ENCODE peak calls at places on chromosomes 3 and 15, in eight cellular contexts. One of them, this sample, is unnamed.

GRCh38 chr15:95261546-95261945 is 1030.2 kb downstream of the MCTP2 start:
- DNase-seq in GM23338: no peak
- DNase-seq in mucosa of descending colon: no peak
- DNase-seq in CD8-positive, alpha-beta memory T cell: no peak
- DNase-seq in stomach: no peak
- DNase-seq in breast epithelium: no peak
- DNase-seq in kidney: no peak
- DNase-seq in IMR-90: no peak
- DNase-seq in this sample: no peak

GRCh38 chr15:95284933-95285401 is 1045.5 kb upstream of the NR2F2 start:
- DNase-seq in GM23338: peak; percentile 29
- DNase-seq in mucosa of descending colon: no peak
- DNase-seq in CD8-positive, alpha-beta memory T cell: peak; percentile 3
- DNase-seq in stomach: no peak
- DNase-seq in breast epithelium: no peak
- DNase-seq in kidney: peak; percentile 66
- DNase-seq in IMR-90: peak; percentile 70
- DNase-seq in this sample: no peak

GRCh38 chr15:90266485-90266884 is 1.0 kb downstream of the NGRN start:
- DNase-seq in GM23338: no peak
- DNase-seq in mucosa of descending colon: peak; percentile 40
- DNase-seq in CD8-positive, alpha-beta memory T cell: no peak
- DNase-seq in stomach: peak; percentile 28
- DNase-seq in breast epithelium: no peak
- DNase-seq in kidney: no peak
- DNase-seq in IMR-90: peak; percentile 20
- DNase-seq in this sample: no peak

GRCh38 chr15:80052597-80053304 is 6.7 kb upstream of the ZFAND6 start:
- DNase-seq in GM23338: no peak
- DNase-seq in mucosa of descending colon: no peak
- DNase-seq in CD8-positive, alpha-beta memory T cell: no peak
- DNase-seq in stomach: no peak
- DNase-seq in breast epithelium: no peak
- DNase-seq in kidney: no peak
- DNase-seq in IMR-90: no peak
- DNase-seq in this sample: no peak

GRCh38 chr15:66747866-66748265 is 45.8 kb downstream of the SMAD6 start:
- DNase-seq in GM23338: no peak
- DNase-seq in mucosa of descending colon: no peak
- DNase-seq in CD8-positive, alpha-beta memory T cell: no peak
- DNase-seq in stomach: no peak
- DNase-seq in breast epithelium: no peak
- DNase-seq in kidney: no peak
- DNase-seq in IMR-90: no peak
- DNase-seq in this sample: no peak

GRCh38 chr15:91298101-91298500 is 198.0 kb downstream of the SV2B start:
- DNase-seq in GM23338: no peak
- DNase-seq in mucosa of descending colon: no peak
- DNase-seq in CD8-positive, alpha-beta memory T cell: no peak
- DNase-seq in stomach: no peak
- DNase-seq in breast epithelium: no peak
- DNase-seq in kidney: no peak
- DNase-seq in IMR-90: no peak
- DNase-seq in this sample: no peak

GRCh38 chr3:14563946-14564539 is 23.9 kb upstream of the GRIP2 start:
- DNase-seq in GM23338: no peak
- DNase-seq in mucosa of descending colon: no peak
- DNase-seq in CD8-positive, alpha-beta memory T cell: no peak
- DNase-seq in stomach: no peak
- DNase-seq in breast epithelium: no peak
- DNase-seq in kidney: no peak
- DNase-seq in IMR-90: no peak
- DNase-seq in this sample: no peak

GRCh38 chr15:39608185-39608584 is 27.3 kb downstream of the THBS1 start:
- DNase-seq in GM23338: no peak
- DNase-seq in mucosa of descending colon: no peak
- DNase-seq in CD8-positive, alpha-beta memory T cell: no peak
- DNase-seq in stomach: no peak
- DNase-seq in breast epithelium: no peak
- DNase-seq in kidney: no peak
- DNase-seq in IMR-90: no peak
- DNase-seq in this sample: no peak

GRCh38 chr3:42447481-42447880 is 37.1 kb upstream of the LYZL4 start:
- DNase-seq in GM23338: no peak
- DNase-seq in mucosa of descending colon: no peak
- DNase-seq in CD8-positive, alpha-beta memory T cell: no peak
- DNase-seq in stomach: no peak
- DNase-seq in breast epithelium: no peak
- DNase-seq in kidney: no peak
- DNase-seq in IMR-90: no peak
- DNase-seq in this sample: no peak

GRCh38 chr3:100125539-100125938 is 11.2 kb upstream of the FILIP1L start:
- DNase-seq in GM23338: no peak
- DNase-seq in mucosa of descending colon: no peak
- DNase-seq in CD8-positive, alpha-beta memory T cell: no peak
- DNase-seq in stomach: no peak
- DNase-seq in breast epithelium: no peak
- DNase-seq in kidney: no peak
- DNase-seq in IMR-90: peak; percentile 28
- DNase-seq in this sample: no peak

GRCh38 chr3:20225769-20226168 is 39.8 kb upstream of the SGO1 start:
- DNase-seq in GM23338: peak; percentile 79
- DNase-seq in mucosa of descending colon: no peak
- DNase-seq in CD8-positive, alpha-beta memory T cell: no peak
- DNase-seq in stomach: no peak
- DNase-seq in breast epithelium: no peak
- DNase-seq in kidney: no peak
- DNase-seq in IMR-90: peak; percentile 3
- DNase-seq in this sample: peak; percentile 1

GRCh38 chr15:54810031-54810430 is 386.7 kb downstream of the RSL24D1 start:
- DNase-seq in GM23338: no peak
- DNase-seq in mucosa of descending colon: no peak
- DNase-seq in CD8-positive, alpha-beta memory T cell: no peak
- DNase-seq in stomach: no peak
- DNase-seq in breast epithelium: no peak
- DNase-seq in kidney: no peak
- DNase-seq in IMR-90: no peak
- DNase-seq in this sample: no peak

GRCh38 chr15:78387678-78388077 is 47.5 kb downstream of the CRABP1 start:
- DNase-seq in GM23338: no peak
- DNase-seq in mucosa of descending colon: no peak
- DNase-seq in CD8-positive, alpha-beta memory T cell: no peak
- DNase-seq in stomach: no peak
- DNase-seq in breast epithelium: no peak
- DNase-seq in kidney: no peak
- DNase-seq in IMR-90: no peak
- DNase-seq in this sample: no peak

GRCh38 chr3:194777729-194778128 is 92.0 kb downstream of the FAM43A start:
- DNase-seq in GM23338: peak; percentile 17
- DNase-seq in mucosa of descending colon: no peak
- DNase-seq in CD8-positive, alpha-beta memory T cell: no peak
- DNase-seq in stomach: no peak
- DNase-seq in breast epithelium: no peak
- DNase-seq in kidney: no peak
- DNase-seq in IMR-90: no peak
- DNase-seq in this sample: no peak

GRCh38 chr3:100103558-100104441 is 10.5 kb downstream of the FILIP1L start:
- DNase-seq in GM23338: no peak
- DNase-seq in mucosa of descending colon: no peak
- DNase-seq in CD8-positive, alpha-beta memory T cell: no peak
- DNase-seq in stomach: peak; percentile 60
- DNase-seq in breast epithelium: no peak
- DNase-seq in kidney: no peak
- DNase-seq in IMR-90: peak; percentile 93
- DNase-seq in this sample: no peak

GRCh38 chr3:117356296-117356695 is 646.7 kb downstream of the TUSC7 start:
- DNase-seq in GM23338: peak; percentile 41
- DNase-seq in mucosa of descending colon: no peak
- DNase-seq in CD8-positive, alpha-beta memory T cell: no peak
- DNase-seq in stomach: no peak
- DNase-seq in breast epithelium: no peak
- DNase-seq in kidney: no peak
- DNase-seq in IMR-90: no peak
- DNase-seq in this sample: no peak

GRCh38 chr15:34582461-34583357 is 742 bp downstream of the GOLGA8B start:
- DNase-seq in GM23338: peak; percentile 40
- DNase-seq in mucosa of descending colon: peak; percentile 56
- DNase-seq in CD8-positive, alpha-beta memory T cell: peak; percentile 35
- DNase-seq in stomach: peak; percentile 45
- DNase-seq in breast epithelium: no peak
- DNase-seq in kidney: peak; percentile 80
- DNase-seq in IMR-90: peak; percentile 8
- DNase-seq in this sample: no peak

DNA sequence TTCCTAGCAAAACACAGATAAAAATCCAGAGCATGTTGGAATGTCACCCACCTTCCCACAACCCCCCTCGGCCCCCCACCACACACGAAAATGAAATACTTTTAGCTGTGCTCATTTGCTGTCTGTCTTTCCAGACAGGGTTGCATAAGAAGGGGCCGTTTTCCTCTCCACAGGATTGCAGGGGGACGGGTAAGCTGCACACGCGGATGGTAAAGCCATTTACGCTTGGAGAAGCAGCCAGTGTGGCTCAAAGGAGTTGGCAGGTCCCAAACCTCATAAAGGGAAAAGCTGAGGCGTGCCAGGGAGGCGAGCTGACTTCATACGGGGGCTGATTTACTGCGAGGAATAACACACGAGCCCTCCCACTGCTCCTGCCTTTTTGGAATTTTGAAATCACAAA is 47.4 kb upstream of the ITGA11 start:
- DNase-seq in GM23338: no peak
- DNase-seq in mucosa of descending colon: no peak
- DNase-seq in CD8-positive, alpha-beta memory T cell: no peak
- DNase-seq in stomach: no peak
- DNase-seq in breast epithelium: no peak
- DNase-seq in kidney: no peak
- DNase-seq in IMR-90: peak; percentile 59
- DNase-seq in this sample: no peak
- H3K4me3 ChIP-seq in GM23338: no peak overlapping the region
- H3K4me3 ChIP-seq in mucosa of descending colon: no peak overlapping the region
- H3K4me3 ChIP-seq in CD8-positive, alpha-beta memory T cell: no peak overlapping the region
- H3K4me3 ChIP-seq in stomach: no peak overlapping the region
- H3K4me3 ChIP-seq in breast epithelium: no peak overlapping the region
- H3K4me3 ChIP-seq in kidney: no peak overlapping the region
- H3K4me3 ChIP-seq in IMR-90: no peak overlapping the region
- H3K4me3 ChIP-seq in this sample: no peak overlapping the region

DNA sequence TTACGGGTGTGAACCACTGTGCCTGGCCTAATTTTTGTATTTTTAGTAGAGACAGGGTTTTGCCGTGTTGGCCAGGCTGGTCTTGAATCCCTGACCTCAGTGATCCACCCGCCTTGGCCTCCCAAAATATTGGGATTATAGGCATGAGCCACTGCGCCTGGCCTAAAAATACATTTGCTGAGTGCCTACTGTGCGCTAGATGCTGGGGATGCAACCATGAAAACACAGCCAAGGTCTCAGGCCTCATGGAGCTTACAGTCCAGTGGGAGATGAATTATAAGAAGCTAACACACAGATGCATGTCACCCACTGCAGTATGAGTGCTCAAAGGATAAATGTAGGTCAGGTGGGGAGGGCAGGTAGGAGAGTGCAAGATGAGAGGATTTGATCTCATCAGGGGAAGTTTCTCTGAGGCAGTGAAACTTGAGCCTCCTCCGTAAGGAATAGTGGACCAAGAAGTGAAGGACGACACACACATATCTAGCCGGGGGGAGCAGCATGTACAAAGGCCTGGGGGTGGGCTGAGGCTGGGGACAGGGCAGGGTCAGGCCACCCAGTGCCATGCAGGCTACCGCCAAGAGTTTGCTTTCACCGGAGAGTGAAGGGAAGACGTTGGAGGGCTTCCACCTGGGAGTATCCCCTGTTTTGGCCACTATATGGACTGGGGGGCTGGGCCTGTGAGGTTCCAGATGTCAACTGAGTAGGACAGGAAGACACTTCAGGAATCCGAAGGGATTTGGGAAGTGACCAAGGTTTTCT is 24.3 kb downstream of the IRAK2 start:
- DNase-seq in GM23338: no peak
- DNase-seq in mucosa of descending colon: no peak
- DNase-seq in CD8-positive, alpha-beta memory T cell: no peak
- DNase-seq in stomach: no peak
- DNase-seq in breast epithelium: no peak
- DNase-seq in kidney: no peak
- DNase-seq in IMR-90: no peak
- DNase-seq in this sample: no peak
- H3K4me3 ChIP-seq in GM23338: no peak overlapping the region
- H3K4me3 ChIP-seq in mucosa of descending colon: no peak overlapping the region
- H3K4me3 ChIP-seq in CD8-positive, alpha-beta memory T cell: peak overlapping the region; percentile 17
- H3K4me3 ChIP-seq in stomach: no peak overlapping the region
- H3K4me3 ChIP-seq in breast epithelium: peak overlapping the region; percentile 5
- H3K4me3 ChIP-seq in kidney: no peak overlapping the region
- H3K4me3 ChIP-seq in IMR-90: no peak overlapping the region
- H3K4me3 ChIP-seq in this sample: no peak overlapping the region

GRCh38 chr3:48845170-48845569 is 2.5 kb downstream of the PRKAR2A start:
- DNase-seq in GM23338: no peak
- DNase-seq in mucosa of descending colon: no peak
- DNase-seq in CD8-positive, alpha-beta memory T cell: no peak
- DNase-seq in stomach: no peak
- DNase-seq in breast epithelium: no peak
- DNase-seq in kidney: no peak
- DNase-seq in IMR-90: no peak
- DNase-seq in this sample: no peak
- H3K4me3 ChIP-seq in GM23338: no peak overlapping the region
- H3K4me3 ChIP-seq in mucosa of descending colon: no peak overlapping the region
- H3K4me3 ChIP-seq in CD8-positive, alpha-beta memory T cell: no peak overlapping the region
- H3K4me3 ChIP-seq in stomach: no peak overlapping the region
- H3K4me3 ChIP-seq in breast epithelium: peak overlapping the region; percentile 90
- H3K4me3 ChIP-seq in kidney: no peak overlapping the region
- H3K4me3 ChIP-seq in IMR-90: no peak overlapping the region
- H3K4me3 ChIP-seq in this sample: peak overlapping the region; percentile 67

GRCh38 chr3:15982667-15983145 is 184.9 kb upstream of the ANKRD28 start:
- DNase-seq in GM23338: no peak
- DNase-seq in mucosa of descending colon: no peak
- DNase-seq in CD8-positive, alpha-beta memory T cell: no peak
- DNase-seq in stomach: no peak
- DNase-seq in breast epithelium: no peak
- DNase-seq in kidney: no peak
- DNase-seq in IMR-90: peak; percentile 96
- DNase-seq in this sample: peak; percentile 81

GRCh38 chr3:15982243-15982642 is 184.5 kb upstream of the ANKRD28 start:
- DNase-seq in GM23338: no peak
- DNase-seq in mucosa of descending colon: no peak
- DNase-seq in CD8-positive, alpha-beta memory T cell: no peak
- DNase-seq in stomach: no peak
- DNase-seq in breast epithelium: no peak
- DNase-seq in kidney: no peak
- DNase-seq in IMR-90: no peak
- DNase-seq in this sample: no peak

GRCh38 chr3:15979900-15980299 is 182.1 kb upstream of the ANKRD28 start:
- DNase-seq in GM23338: no peak
- DNase-seq in mucosa of descending colon: no peak
- DNase-seq in CD8-positive, alpha-beta memory T cell: no peak
- DNase-seq in stomach: no peak
- DNase-seq in breast epithelium: no peak
- DNase-seq in kidney: no peak
- DNase-seq in IMR-90: no peak
- DNase-seq in this sample: no peak

GRCh38 chr3:15983693-15984092 is 185.9 kb upstream of the ANKRD28 start:
- DNase-seq in GM23338: no peak
- DNase-seq in mucosa of descending colon: no peak
- DNase-seq in CD8-positive, alpha-beta memory T cell: no peak
- DNase-seq in stomach: no peak
- DNase-seq in breast epithelium: no peak
- DNase-seq in kidney: no peak
- DNase-seq in IMR-90: no peak
- DNase-seq in this sample: no peak

GRCh38 chr3:15983232-15983631 is 185.5 kb upstream of the ANKRD28 start:
- DNase-seq in GM23338: no peak
- DNase-seq in mucosa of descending colon: no peak
- DNase-seq in CD8-positive, alpha-beta memory T cell: no peak
- DNase-seq in stomach: no peak
- DNase-seq in breast epithelium: no peak
- DNase-seq in kidney: no peak
- DNase-seq in IMR-90: peak; percentile 78
- DNase-seq in this sample: no peak
- H3K4me3 ChIP-seq in GM23338: no peak overlapping the region
- H3K4me3 ChIP-seq in mucosa of descending colon: no peak overlapping the region
- H3K4me3 ChIP-seq in CD8-positive, alpha-beta memory T cell: no peak overlapping the region
- H3K4me3 ChIP-seq in stomach: no peak overlapping the region
- H3K4me3 ChIP-seq in breast epithelium: no peak overlapping the region
- H3K4me3 ChIP-seq in kidney: no peak overlapping the region
- H3K4me3 ChIP-seq in IMR-90: peak overlapping the region; percentile 7
- H3K4me3 ChIP-seq in this sample: no peak overlapping the region